ENCODE peak calls at places on chromosomes 11 and 22, in nine cellular contexts. E is prostate gland, F is endothelial cell of umbilical vein, R is HCT116, U is SK-N-SH, K is sigmoid colon, T is spleen, L is stomach, B is GM23338. W is an unnamed sample.
A peak's percentile ranks its signal among the peaks of the same experiment; 100 is the strongest.

GRCh38 chr11:63961608-63962412 is 12.6 kb upstream of the COX8A start:
- DNase-seq in E (peak; percentile 62), F (no peak), R (no peak), U (peak; percentile 83), K (peak; percentile 69), T (no peak), L (peak; percentile 30), B (peak; percentile 55), W (no peak)

GRCh38 chr11:63907808-63908530 is 9.0 kb downstream of the RCOR2 start:
- DNase-seq in E (no peak), F (no peak), R (no peak), U (no peak), K (no peak), T (no peak), L (no peak), B (peak; percentile 78), W (no peak)

GRCh38 chr11:76728778-76729177 is 54.4 kb upstream of the TSKU start:
- DNase-seq in E (no peak), F (no peak), R (no peak), U (no peak), K (no peak), T (no peak), L (no peak), B (no peak), W (no peak)

GRCh38 chr11:102666331-102666957 is 39.1 kb downstream of the MMP27 start:
- DNase-seq in E (peak; percentile 36), F (peak; percentile 50), R (peak; percentile 37), U (peak; percentile 34), K (no peak), T (no peak), L (no peak), B (peak; percentile 74), W (no peak)

GRCh38 chr11:31870609-31871309 is 59.6 kb upstream of the PAX6 start:
- DNase-seq in E (peak; percentile 23), F (peak; percentile 62), R (peak; percentile 48), U (peak; percentile 49), K (no peak), T (no peak), L (peak; percentile 50), B (peak; percentile 95), W (no peak)

GRCh38 chr11:19849947-19850593 is 137.4 kb downstream of the NAV2 start:
- DNase-seq in E (no peak), F (no peak), R (no peak), U (no peak), K (no peak), T (no peak), L (no peak), B (no peak), W (no peak)

GRCh38 chr22:27201741-27202140 is 544.4 kb downstream of the MIAT start:
- DNase-seq in E (no peak), F (no peak), R (no peak), U (no peak), K (no peak), T (no peak), L (no peak), B (no peak), W (no peak)

GRCh38 chr11:87859583-87859982 is 315.7 kb downstream of the RAB38 start:
- DNase-seq in E (no peak), F (peak; percentile 34), R (no peak), U (no peak), K (no peak), T (no peak), L (peak; percentile 25), B (no peak), W (no peak)

GRCh38 chr22:41976070-41976901 is 7.0 kb downstream of the SEPTIN3 start:
- DNase-seq in E (peak; percentile 46), F (no peak), R (no peak), U (peak; percentile 84), K (no peak), T (peak; percentile 86), L (peak; percentile 61), B (peak; percentile 61), W (no peak)

GRCh38 chr22:39530692-39531331 is 1.7 kb downstream of the RPS19BP1 start:
- DNase-seq in E (no peak), F (peak; percentile 36), R (no peak), U (peak; percentile 45), K (no peak), T (no peak), L (no peak), B (peak; percentile 89), W (no peak)

GRCh38 chr22:39528681-39529486 is 3.7 kb downstream of the RPS19BP1 start:
- DNase-seq in E (peak; percentile 92), F (peak; percentile 82), R (peak; percentile 88), U (peak; percentile 77), K (peak; percentile 96), T (peak; percentile 99), L (peak; percentile 95), B (peak; percentile 96), W (peak; percentile 95)

GRCh38 chr22:39530136-39530535 is 2.4 kb downstream of the RPS19BP1 start:
- DNase-seq in E (no peak), F (no peak), R (no peak), U (no peak), K (no peak), T (no peak), L (no peak), B (no peak), W (no peak)

GRCh38 chr22:39528080-39528661 is 4.4 kb downstream of the RPS19BP1 start:
- DNase-seq in E (no peak), F (no peak), R (no peak), U (peak; percentile 20), K (no peak), T (peak; percentile 84), L (no peak), B (no peak), W (no peak)

GRCh38 chr22:39529487-39529851 is 3.1 kb downstream of the RPS19BP1 start:
- DNase-seq in E (no peak), F (no peak), R (no peak), U (no peak), K (no peak), T (peak; percentile 86), L (no peak), B (no peak), W (no peak)
- H3K4me1 ChIP-seq in E (peaks cover 36% of the 10 kb centered on the region), F (peaks cover 30% of the 10 kb centered on the region), R (peaks cover 31% of the 10 kb centered on the region), U (peaks cover 25% of the 10 kb centered on the region), K (peaks cover 67% of the 10 kb centered on the region), T (peaks cover 79% of the 10 kb centered on the region), L (peaks cover 53% of the 10 kb centered on the region), B (peaks cover 38% of the 10 kb centered on the region), W (peaks cover 72% of the 10 kb centered on the region)

GRCh38 chr22:44311855-44312170 is 938 bp downstream of the SHISAL1 start:
- DNase-seq in E (no peak), F (peak; percentile 7), R (no peak), U (no peak), K (no peak), T (no peak), L (no peak), B (no peak), W (no peak)
- TF ChIP-seq POLR2AphosphoS5 in E (no peak), F (no peak), R (no peak), U (no peak), K (peak; percentile 75), T (no peak), L (no peak), B (no peak), W (no peak)

GRCh38 chr11:58622344-58622743 is at the start of gene CNTF:
- DNase-seq in E (no peak), F (no peak), R (no peak), U (no peak), K (no peak), T (no peak), L (no peak), B (no peak), W (no peak)

GRCh38 chr11:58616594-58616993 is 5.9 kb upstream of the CNTF start:
- DNase-seq in E (no peak), F (peak; percentile 30), R (no peak), U (no peak), K (peak; percentile 73), T (no peak), L (no peak), B (no peak), W (no peak)

GRCh38 chr11:58621586-58622262 is 741 bp upstream of the CNTF start:
- DNase-seq in E (no peak), F (no peak), R (no peak), U (no peak), K (no peak), T (no peak), L (no peak), B (no peak), W (no peak)

GRCh38 chr11:58615556-58615955 is 6.9 kb upstream of the CNTF start:
- DNase-seq in E (no peak), F (no peak), R (no peak), U (no peak), K (no peak), T (no peak), L (no peak), B (no peak), W (no peak)

DNA sequence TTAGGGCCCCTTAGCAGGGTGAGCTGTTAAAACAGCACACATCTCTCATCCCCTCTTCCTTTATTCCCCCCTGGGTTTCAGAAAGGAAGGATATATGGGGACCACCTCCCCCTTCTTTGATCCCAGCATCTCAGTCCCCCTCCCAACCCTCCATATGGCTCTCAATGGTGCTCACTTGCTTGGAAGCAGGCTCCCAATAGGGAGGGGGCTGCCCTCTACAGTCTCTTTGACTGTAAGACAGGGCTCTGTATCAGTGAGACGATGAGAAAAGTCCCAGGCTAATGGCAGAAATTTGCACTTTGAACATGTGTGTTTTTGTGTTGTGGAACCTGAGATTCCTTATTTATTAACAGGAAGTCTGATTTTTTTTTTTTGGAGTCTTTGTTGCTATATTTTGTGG is 4.2 kb upstream of the CNTF start:
- DNase-seq in E (no peak), F (no peak), R (no peak), U (no peak), K (no peak), T (no peak), L (no peak), B (peak; percentile 24), W (no peak)
- TF ChIP-seq CTCF in E (no peak), F (no peak), R (peak; percentile 11), U (no peak), K (no peak), T (no peak), L (no peak), B (peak; percentile 12), W (no peak)

GRCh38 chr11:111361874-111362273 is 17.2 kb downstream of the POU2AF1 start:
- DNase-seq in E (no peak), F (no peak), R (no peak), U (no peak), K (no peak), T (no peak), L (peak; percentile 55), B (no peak), W (no peak)
- H3K4me1 ChIP-seq in E (no peaks in the 10 kb centered on the region), F (no peaks in the 10 kb centered on the region), R (no peaks in the 10 kb centered on the region), U (no peaks in the 10 kb centered on the region), K (no peaks in the 10 kb centered on the region), T (no peaks in the 10 kb centered on the region), L (peaks cover 48% of the 10 kb centered on the region), B (no peaks in the 10 kb centered on the region), W (peaks cover 4% of the 10 kb centered on the region)